ENCODE peak calls at places on chromosomes 7 and 10, in four cellular contexts. One of them, this sample, is unnamed.

GRCh38 chr7:81210092-81211064 is 291.5 kb upstream of the SEMA3C start:
- DNase-seq in posterior cingulate gyrus: no peak
- DNase-seq in putamen: no peak
- DNase-seq in ELR: peak; percentile 53
- DNase-seq in this sample: no peak

GRCh38 chr10:15451137-15452094 is 80.3 kb upstream of the FAM171A1 start:
- DNase-seq in posterior cingulate gyrus: no peak
- DNase-seq in ELR: no peak
- DNase-seq in putamen: no peak
- DNase-seq in this sample: no peak

GRCh38 chr10:59265140-59265539 is 88.7 kb downstream of the PHYHIPL start:
- DNase-seq in putamen: no peak
- DNase-seq in posterior cingulate gyrus: no peak
- DNase-seq in ELR: no peak
- DNase-seq in this sample: no peak

GRCh38 chr10:70815504-70816219 is at the start of gene SGPL1:
- DNase-seq in posterior cingulate gyrus: peak; percentile 97
- DNase-seq in putamen: peak; percentile 78
- DNase-seq in ELR: peak; percentile 87
- DNase-seq in this sample: peak; percentile 76

GRCh38 chr7:134798155-134798554 is 18.7 kb downstream of the CALD1 start:
- DNase-seq in posterior cingulate gyrus: no peak
- DNase-seq in putamen: no peak
- DNase-seq in ELR: no peak
- DNase-seq in this sample: no peak

GRCh38 chr7:99473315-99473596 is 566 bp downstream of the ZNF789 start:
- DNase-seq in posterior cingulate gyrus: no peak
- DNase-seq in ELR: peak; percentile 70
- DNase-seq in putamen: peak; percentile 63
- DNase-seq in this sample: peak; percentile 52

GRCh38 chr10:50896721-50897120 is 11.3 kb upstream of the A1CF start:
- DNase-seq in ELR: no peak
- DNase-seq in putamen: no peak
- DNase-seq in posterior cingulate gyrus: no peak
- DNase-seq in this sample: no peak

GRCh38 chr7:30459591-30460245 is 18.9 kb downstream of the NOD1 start:
- DNase-seq in putamen: no peak
- DNase-seq in posterior cingulate gyrus: no peak
- DNase-seq in ELR: peak; percentile 92
- DNase-seq in this sample: peak; percentile 80

GRCh38 chr10:6216916-6217315 is 14.2 kb downstream of the PFKFB3 start:
- DNase-seq in ELR: no peak
- DNase-seq in putamen: no peak
- DNase-seq in posterior cingulate gyrus: peak; percentile 70
- DNase-seq in this sample: no peak

GRCh38 chr7:77378584-77378983 is 37.6 kb downstream of the GSAP start:
- DNase-seq in ELR: no peak
- DNase-seq in putamen: no peak
- DNase-seq in posterior cingulate gyrus: no peak
- DNase-seq in this sample: no peak

GRCh38 chr10:1253476-1254353 is 197.5 kb downstream of the WDR37 start:
- DNase-seq in putamen: no peak
- DNase-seq in posterior cingulate gyrus: peak; percentile 57
- DNase-seq in ELR: no peak
- DNase-seq in this sample: no peak

GRCh38 chr10:9786101-9786500 is 1231.6 kb upstream of the CELF2 start:
- DNase-seq in putamen: no peak
- DNase-seq in ELR: peak; percentile 7
- DNase-seq in posterior cingulate gyrus: no peak
- DNase-seq in this sample: peak; percentile 81

GRCh38 chr10:96118604-96119450 is 11.3 kb upstream of the ZNF518A start:
- DNase-seq in putamen: no peak
- DNase-seq in posterior cingulate gyrus: peak; percentile 52
- DNase-seq in ELR: no peak
- DNase-seq in this sample: no peak

GRCh38 chr10:86752311-86752710 is 4.1 kb upstream of the BMPR1A start:
- DNase-seq in putamen: no peak
- DNase-seq in posterior cingulate gyrus: no peak
- DNase-seq in ELR: no peak
- DNase-seq in this sample: no peak

GRCh38 chr7:150948791-150949251 is 29.3 kb downstream of the KCNH2 start:
- DNase-seq in posterior cingulate gyrus: peak; percentile 75
- DNase-seq in putamen: no peak
- DNase-seq in ELR: no peak
- DNase-seq in this sample: no peak

GRCh38 chr7:137948083-137948844 is 53.6 kb downstream of the CREB3L2 start:
- DNase-seq in posterior cingulate gyrus: no peak
- DNase-seq in putamen: no peak
- DNase-seq in ELR: no peak
- DNase-seq in this sample: no peak

GRCh38 chr7:128006550-128007292 is 24.5 kb downstream of the LRRC4 start:
- DNase-seq in ELR: no peak
- DNase-seq in posterior cingulate gyrus: no peak
- DNase-seq in putamen: no peak
- DNase-seq in this sample: no peak

GRCh38 chr10:100828744-100829102 is 83.3 kb downstream of the PAX2 start:
- DNase-seq in ELR: no peak
- DNase-seq in posterior cingulate gyrus: no peak
- DNase-seq in putamen: no peak
- DNase-seq in this sample: no peak

GRCh38 chr7:121204537-121204936 is 124.3 kb upstream of the WNT16 start:
- DNase-seq in ELR: peak; percentile 31
- DNase-seq in posterior cingulate gyrus: no peak
- DNase-seq in putamen: no peak
- DNase-seq in this sample: no peak

GRCh38 chr10:131732631-131733127 is 168.1 kb upstream of the PPP2R2D start:
- DNase-seq in posterior cingulate gyrus: no peak
- DNase-seq in ELR: no peak
- DNase-seq in putamen: no peak
- DNase-seq in this sample: peak; percentile 69

GRCh38 chr10:4151466-4151865 is 366.5 kb upstream of the KLF6 start:
- DNase-seq in ELR: no peak
- DNase-seq in posterior cingulate gyrus: no peak
- DNase-seq in putamen: no peak
- DNase-seq in this sample: no peak

GRCh38 chr10:42816917-42817316 is 34.3 kb downstream of the BMS1 start:
- DNase-seq in ELR: no peak
- DNase-seq in putamen: no peak
- DNase-seq in posterior cingulate gyrus: no peak
- DNase-seq in this sample: no peak

GRCh38 chr10:13758302-13758701 is 171.5 kb downstream of the PRPF18 start:
- DNase-seq in posterior cingulate gyrus: no peak
- DNase-seq in putamen: no peak
- DNase-seq in ELR: peak; percentile 33
- DNase-seq in this sample: peak; percentile 64

GRCh38 chr10:52672880-52673279 is 99.7 kb downstream of the MBL2 start:
- DNase-seq in posterior cingulate gyrus: no peak
- DNase-seq in ELR: no peak
- DNase-seq in putamen: no peak
- DNase-seq in this sample: no peak

GRCh38 chr10:33047655-33048054 is 89.6 kb upstream of the ITGB1 start:
- DNase-seq in putamen: no peak
- DNase-seq in posterior cingulate gyrus: no peak
- DNase-seq in ELR: no peak
- DNase-seq in this sample: no peak

GRCh38 chr10:31124852-31125251 is 93.2 kb upstream of the ZNF438 start:
- DNase-seq in ELR: no peak
- DNase-seq in putamen: no peak
- DNase-seq in posterior cingulate gyrus: no peak
- DNase-seq in this sample: no peak

This sample was measured in HT1080.